ENCODE peak calls at places on chromosome 6, in five cellular contexts. B, Z, A, V and C are unnamed samples.

GRCh38 chr6:23478324-23478723 is 647.7 kb upstream of the NRSN1 start:
- DNase-seq in B (no peak), Z (no peak), A (no peak), V (no peak), C (no peak)

GRCh38 chr6:42751055-42751454 is 5.2 kb upstream of the TBCC start:
- DNase-seq in A (no peak), B (no peak), Z (no peak), V (peak; percentile 76), C (no peak)

GRCh38 chr6:137764464-137764863 is 102.6 kb upstream of the TNFAIP3 start:
- DNase-seq in Z (no peak), A (no peak), B (no peak), V (no peak), C (no peak)

GRCh38 chr6:74068945-74069570 is 373.1 kb downstream of the CD109 start:
- DNase-seq in Z (no peak), A (no peak), V (no peak), B (no peak), C (no peak)

GRCh38 chr6:164478426-164478825 is 831.0 kb downstream of the C6orf118 start:
- DNase-seq in V (no peak), Z (no peak), B (no peak), A (no peak), C (no peak)

GRCh38 chr6:10801224-10801848 is 37.0 kb downstream of the MAK start:
- DNase-seq in V (peak; percentile 18), Z (peak; percentile 40), A (peak; percentile 51), B (peak; percentile 44), C (peak; percentile 61)

GRCh38 chr6:100775667-100776066 is 105.5 kb downstream of the ASCC3 start:
- DNase-seq in A (no peak), B (no peak), V (no peak), Z (no peak), C (no peak)

GRCh38 chr6:169976301-169977081 is 225.1 kb downstream of the ERMARD start:
- DNase-seq in V (no peak), Z (no peak), B (no peak), A (no peak), C (no peak)

GRCh38 chr6:163243083-163243482 is 171.4 kb upstream of the QKI start:
- DNase-seq in A (no peak), Z (no peak), B (no peak), V (no peak), C (no peak)

GRCh38 chr6:50600280-50600679 is 113.0 kb upstream of the TFAP2D start:
- DNase-seq in A (no peak), Z (no peak), V (no peak), B (no peak), C (no peak)

GRCh38 chr6:40349092-40349491 is 238.1 kb downstream of the LRFN2 start:
- DNase-seq in B (no peak), A (no peak), Z (no peak), V (peak; percentile 60), C (no peak)

GRCh38 chr6:56661298-56661697 is 18.6 kb upstream of the DST start:
- DNase-seq in A (no peak), Z (no peak), B (no peak), V (no peak), C (no peak)

GRCh38 chr6:157424491-157425020 is 43.6 kb downstream of the ZDHHC14 start:
- DNase-seq in V (no peak), Z (no peak), B (no peak), A (no peak), C (peak; percentile 9)

GRCh38 chr6:12414096-12414675 is 124.0 kb downstream of the EDN1 start:
- DNase-seq in Z (no peak), B (no peak), V (no peak), A (no peak), C (no peak)

GRCh38 chr6:2558098-2558770 is 192.5 kb downstream of the MYLK4 start:
- DNase-seq in B (no peak), Z (no peak), A (no peak), V (no peak), C (peak; percentile 29)

GRCh38 chr6:75334266-75335040 is 49.9 kb upstream of the TMEM30A start:
- DNase-seq in B (no peak), Z (peak; percentile 90), A (no peak), V (peak; percentile 42), C (no peak)

GRCh38 chr6:32854376-32855178 is 585 bp downstream of the PSMB9 start:
- DNase-seq in V (peak; percentile 65), A (peak; percentile 71), Z (no peak), B (peak; percentile 46), C (peak; percentile 83)

GRCh38 chr6:156686429-156686939 is 90.7 kb upstream of the ARID1B start:
- DNase-seq in Z (no peak), V (no peak), B (peak; percentile 50), A (no peak), C (peak; percentile 72)

GRCh38 chr6:54283877-54284860 is 24.1 kb upstream of the TINAG start:
- DNase-seq in Z (no peak), A (no peak), V (no peak), B (no peak), C (peak; percentile 4)

GRCh38 chr6:14408491-14408890 is 290.9 kb downstream of the CD83 start:
- DNase-seq in V (no peak), A (no peak), B (no peak), Z (no peak), C (no peak)

GRCh38 chr6:96478695-96479094 is 42.9 kb upstream of the UFL1 start:
- DNase-seq in B (no peak), Z (no peak), A (no peak), V (no peak), C (no peak)

GRCh38 chr6:100257661-100258395 is 206.9 kb downstream of the SIM1 start:
- DNase-seq in Z (peak; percentile 33), B (no peak), V (no peak), A (no peak), C (no peak)

GRCh38 chr6:151690303-151690702 is 117.2 kb upstream of the ESR1 start:
- DNase-seq in B (no peak), V (no peak), Z (no peak), A (no peak), C (no peak)

GRCh38 chr6:97049254-97050004 is 124.9 kb downstream of the KLHL32 start:
- DNase-seq in A (no peak), Z (no peak), V (no peak), B (no peak), C (peak; percentile 21)

GRCh38 chr6:109073344-109074235 is 21.1 kb downstream of the SESN1 start:
- DNase-seq in Z (peak; percentile 70), A (peak; percentile 58), B (peak; percentile 38), V (peak; percentile 63), C (peak; percentile 72)

GRCh38 chr6:30683137-30683979 is 3.1 kb downstream of the PPP1R18 start:
- DNase-seq in B (no peak), Z (no peak), A (no peak), V (no peak), C (no peak)

GRCh38 chr6:3592371-3592941 is 135.6 kb upstream of the SLC22A23 start:
- DNase-seq in A (no peak), Z (no peak), B (peak; percentile 15), V (peak; percentile 32), C (no peak)

GRCh38 chr6:97958143-97958542 is 675.1 kb upstream of the MMS22L start:
- DNase-seq in A (no peak), V (no peak), B (no peak), Z (peak; percentile 1), C (no peak)

GRCh38 chr6:168823397-168824020 is 382.5 kb downstream of the SMOC2 start:
- DNase-seq in A (no peak), Z (peak; percentile 21), B (no peak), V (no peak), C (no peak)

GRCh38 chr6:15152720-15153119 is 93.1 kb upstream of the JARID2 start:
- DNase-seq in B (no peak), Z (no peak), V (no peak), A (no peak), C (no peak)

GRCh38 chr6:56547687-56548086 is 95.0 kb downstream of the DST start:
- DNase-seq in B (no peak), A (no peak), V (no peak), Z (no peak), C (no peak)

GRCh38 chr6:158042245-158042798 is 60.7 kb downstream of the SYNJ2 start:
- DNase-seq in A (no peak), V (peak; percentile 72), Z (no peak), B (peak; percentile 88), C (no peak)

GRCh38 chr6:154536255-154536654 is 25.8 kb upstream of the CNKSR3 start:
- DNase-seq in B (no peak), V (no peak), A (no peak), Z (no peak), C (no peak)

GRCh38 chr6:19410477-19410876 is 426.7 kb upstream of the ID4 start:
- DNase-seq in A (no peak), B (no peak), Z (no peak), V (peak; percentile 19), C (no peak)

GRCh38 chr6:16578695-16579094 is 182.6 kb downstream of the ATXN1 start:
- DNase-seq in B (no peak), Z (no peak), V (no peak), A (no peak), C (no peak)

GRCh38 chr6:16585805-16586204 is 175.5 kb downstream of the ATXN1 start:
- DNase-seq in Z (no peak), B (no peak), V (no peak), A (no peak), C (peak; percentile 17)

GRCh38 chr6:16582437-16583150 is 178.7 kb downstream of the ATXN1 start:
- DNase-seq in Z (no peak), B (no peak), V (no peak), A (no peak), C (peak; percentile 2)

GRCh38 chr6:16583151-16583762 is 178.0 kb downstream of the ATXN1 start:
- DNase-seq in A (no peak), V (no peak), B (no peak), Z (no peak), C (peak; percentile 80)
- H3K4me1 ChIP-seq in A (no peaks in the 10 kb centered on the region), V (no peaks in the 10 kb centered on the region), B (no peaks in the 10 kb centered on the region), Z (no peaks in the 10 kb centered on the region), C (no peaks in the 10 kb centered on the region)

GRCh38 chr6:106617857-106618256 is 11.4 kb downstream of the RTN4IP1 start:
- DNase-seq in Z (no peak), V (no peak), A (no peak), B (no peak), C (no peak)
- H3K4me1 ChIP-seq in Z (no peaks in the 10 kb centered on the region), V (no peaks in the 10 kb centered on the region), A (no peaks in the 10 kb centered on the region), B (no peaks in the 10 kb centered on the region), C (no peaks in the 10 kb centered on the region)

DNA sequence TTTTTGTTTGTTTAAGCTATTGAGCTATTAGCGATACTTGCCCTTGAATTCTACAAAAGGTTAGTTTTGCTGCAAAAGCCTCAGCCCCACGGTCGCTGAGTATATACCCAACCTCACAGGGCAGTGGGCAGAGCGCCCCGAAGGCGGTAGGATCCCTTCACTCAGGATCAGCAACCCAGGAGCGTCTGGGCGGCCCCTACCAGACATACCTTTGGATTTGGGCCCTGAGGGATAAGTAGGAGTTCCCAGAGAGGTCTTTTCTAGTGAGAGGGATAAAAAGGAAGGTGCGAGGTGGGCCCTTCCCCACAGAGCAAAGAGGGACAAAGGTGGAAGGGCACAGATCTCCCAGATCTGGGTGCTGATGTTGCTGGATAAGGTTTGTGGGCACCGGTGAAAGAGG is 6.1 kb downstream of the SASH1 start:
- DNase-seq in A (no peak), Z (no peak), B (no peak), V (no peak), C (no peak)
- H3K4me1 ChIP-seq in A (no peaks in the 10 kb centered on the region), Z (peaks cover 17% of the 10 kb centered on the region), B (no peaks in the 10 kb centered on the region), V (no peaks in the 10 kb centered on the region), C (no peaks in the 10 kb centered on the region)

DNA sequence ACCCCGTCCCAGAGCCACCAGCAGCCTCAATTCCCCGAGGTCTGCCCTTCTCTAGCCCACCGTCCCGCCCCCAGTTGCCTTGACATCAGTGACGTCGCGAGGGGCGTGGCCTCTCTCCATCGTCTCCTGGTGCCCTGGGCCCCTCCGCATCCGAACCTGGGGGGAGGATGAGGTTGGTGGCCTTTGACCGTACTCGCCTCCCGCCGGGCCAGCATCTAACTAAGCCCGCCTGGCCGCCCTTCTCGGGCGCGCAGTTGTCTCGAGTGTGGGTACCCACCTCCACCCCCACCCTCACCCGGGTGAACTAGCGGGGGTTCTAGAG is 5.5 kb upstream of the ARMC12 start:
- DNase-seq in A (peak; percentile 96), Z (peak; percentile 94), V (peak; percentile 99), B (peak; percentile 97), C (peak; percentile 86)
- H3K4me1 ChIP-seq in A (peaks cover 46% of the 10 kb centered on the region), Z (peaks cover 35% of the 10 kb centered on the region), V (peaks cover 31% of the 10 kb centered on the region), B (peaks cover 55% of the 10 kb centered on the region), C (peaks cover 33% of the 10 kb centered on the region)